ENCODE peak calls at places on chromosomes 13 and 19, in four cellular contexts. Y is GM23338, T is uterus, X is osteocyte. F is an unnamed sample.
A peak's percentile ranks its signal among the peaks of the same experiment; 100 is the strongest.

GRCh38 chr13:111062305-111062704 is 52.8 kb upstream of the ARHGEF7 start:
- DNase-seq in Y (no peak), T (no peak), X (peak; percentile 34), F (no peak)

GRCh38 chr13:40648841-40649240 is 17.6 kb downstream of the FOXO1 start:
- DNase-seq in Y (peak; percentile 49), T (no peak), X (no peak), F (no peak)

GRCh38 chr19:45848922-45849321 is 14.0 kb downstream of the SYMPK start:
- DNase-seq in Y (peak; percentile 37), T (no peak), X (no peak), F (no peak)

GRCh38 chr19:35369522-35369921 is 1.3 kb upstream of the GPR42 start:
- DNase-seq in Y (no peak), T (no peak), X (no peak), F (no peak)

GRCh38 chr19:53183146-53183545 is 10.0 kb downstream of the ZNF665 start:
- DNase-seq in Y (no peak), T (no peak), X (no peak), F (no peak)

GRCh38 chr13:72959643-72960042 is 99.2 kb upstream of the KLF5 start:
- DNase-seq in Y (no peak), T (no peak), X (no peak), F (no peak)

GRCh38 chr19:17948967-17949930 is 16.4 kb downstream of the CCDC124 start:
- DNase-seq in Y (no peak), T (no peak), X (no peak), F (no peak)

GRCh38 chr19:2613507-2614295 is 88.8 kb downstream of the GNG7 start:
- DNase-seq in Y (peak; percentile 83), T (no peak), X (no peak), F (no peak)

GRCh38 chr13:91805605-91806004 is 407.2 kb downstream of the GPC5 start:
- DNase-seq in Y (peak; percentile 45), T (no peak), X (no peak), F (no peak)

GRCh38 chr13:19181621-19182485 is at the start of gene TUBA3C:
- DNase-seq in Y (no peak), T (no peak), X (peak; percentile 79), F (peak; percentile 19)

GRCh38 chr13:111429064-111429558 is 108.7 kb downstream of the TEX29 start:
- DNase-seq in Y (peak; percentile 81), T (no peak), X (peak; percentile 83), F (no peak)

GRCh38 chr13:65789815-65790214 is 1440.3 kb downstream of the PCDH9 start:
- DNase-seq in Y (no peak), T (no peak), X (no peak), F (no peak)

GRCh38 chr13:46173656-46174055 is 8.3 kb downstream of the LCP1 start:
- DNase-seq in Y (no peak), T (no peak), X (no peak), F (no peak)

GRCh38 chr19:42068361-42068755 is 1.6 kb downstream of the GRIK5 start:
- DNase-seq in Y (no peak), T (no peak), X (no peak), F (no peak)

GRCh38 chr19:46860846-46861690 is at the start of gene ARHGAP35:
- DNase-seq in Y (peak; percentile 75), T (peak; percentile 30), X (no peak), F (no peak)

GRCh38 chr13:42396501-42396900 is 124.5 kb downstream of the AKAP11 start:
- DNase-seq in Y (no peak), T (no peak), X (no peak), F (no peak)

GRCh38 chr13:32902898-32903297 is 113.3 kb upstream of the KL start:
- DNase-seq in Y (peak; percentile 28), T (peak; percentile 39), X (no peak), F (no peak)

GRCh38 chr19:41411682-41412265 is 14.2 kb downstream of the BCKDHA start:
- DNase-seq in Y (no peak), T (no peak), X (no peak), F (no peak)

GRCh38 chr13:30504081-30504480 is 38.3 kb upstream of the HMGB1 start:
- DNase-seq in Y (no peak), T (no peak), X (no peak), F (no peak)

GRCh38 chr19:17687857-17688784 is at the start of gene UNC13A:
- DNase-seq in Y (peak; percentile 88), T (no peak), X (peak; percentile 90), F (no peak)

GRCh38 chr19:51712461-51713081 is 11.2 kb downstream of the HAS1 start:
- DNase-seq in Y (peak; percentile 87), T (no peak), X (no peak), F (peak; percentile 40)

GRCh38 chr19:4067396-4068057 is 828 bp upstream of the ZBTB7A start:
- DNase-seq in Y (no peak), T (no peak), X (peak; percentile 83), F (no peak)

GRCh38 chr13:73421310-73421912 is 362.6 kb downstream of the KLF5 start:
- DNase-seq in Y (no peak), T (no peak), X (no peak), F (peak; percentile 87)